ENCODE peak calls at places on chromosomes 2 and 18, in eight cellular contexts. N is fibroblast of mammary gland, L is BJ, U is upper lobe of right lung, K is ovary, J is fibroblast of the aortic adventitia, C is A549, Q is foreskin fibroblast. A is an unnamed sample.

GRCh38 chr2:5693288-5694015 is 1.3 kb downstream of the SOX11 start:
- DNase-seq in U (no peak), Q (no peak), K (no peak), J (no peak), C (no peak), L (no peak), N (no peak), A (peak; percentile 35)

GRCh38 chr2:141911485-141912066 is 219.2 kb downstream of the LRP1B start:
- DNase-seq in N (peak; percentile 24), K (no peak), U (no peak), J (peak; percentile 1), C (no peak), Q (no peak), L (no peak), A (peak; percentile 62)

GRCh38 chr2:220033546-220033945 is 406.1 kb downstream of the SLC4A3 start:
- DNase-seq in Q (no peak), C (no peak), K (no peak), J (no peak), N (peak; percentile 55), U (no peak), L (peak; percentile 59), A (peak; percentile 32)

GRCh38 chr18:48894799-48895346 is 55.9 kb downstream of the SMAD7 start:
- DNase-seq in J (peak; percentile 73), K (no peak), N (peak; percentile 35), C (no peak), Q (no peak), L (no peak), U (no peak), A (no peak)

GRCh38 chr2:204972606-204973336 is 427.5 kb downstream of the PARD3B start:
- DNase-seq in C (no peak), K (no peak), U (no peak), L (no peak), Q (no peak), N (no peak), J (no peak), A (peak; percentile 15)

GRCh38 chr2:163646659-163647058 is 89.1 kb downstream of the FIGN start:
- DNase-seq in C (no peak), J (no peak), N (no peak), L (no peak), U (no peak), K (no peak), Q (no peak), A (no peak)

GRCh38 chr18:58668897-58669296 is 2.4 kb upstream of the MALT1 start:
- DNase-seq in K (no peak), J (no peak), N (peak; percentile 73), Q (peak; percentile 35), C (no peak), U (no peak), L (no peak), A (peak; percentile 44)

GRCh38 chr18:7619676-7620075 is 52.6 kb downstream of the PTPRM start:
- DNase-seq in N (no peak), L (no peak), K (no peak), Q (no peak), J (peak; percentile 26), C (no peak), U (no peak), A (no peak)

GRCh38 chr2:98175811-98176210 is 88.8 kb downstream of the VWA3B start:
- DNase-seq in N (no peak), Q (no peak), J (no peak), C (no peak), K (no peak), L (no peak), U (no peak), A (peak; percentile 5)

GRCh38 chr2:67341012-67341318 is 56.2 kb upstream of the ETAA1 start:
- DNase-seq in C (no peak), Q (no peak), N (no peak), L (no peak), K (no peak), J (no peak), U (no peak), A (no peak)

GRCh38 chr2:171798156-171798815 is 95.8 kb downstream of the SLC25A12 start:
- DNase-seq in Q (peak; percentile 61), L (peak; percentile 35), N (peak; percentile 77), K (no peak), U (no peak), J (peak; percentile 39), C (no peak), A (peak; percentile 62)

GRCh38 chr18:13446581-13447470 is 228.3 kb downstream of the LDLRAD4 start:
- DNase-seq in Q (no peak), N (no peak), U (no peak), C (peak; percentile 8), J (no peak), L (no peak), K (no peak), A (peak; percentile 47)

GRCh38 chr2:96906719-96907404 is 37.0 kb upstream of the SEMA4C start:
- DNase-seq in J (peak; percentile 52), U (no peak), C (no peak), N (peak; percentile 58), Q (peak; percentile 53), L (no peak), K (peak; percentile 70), A (peak; percentile 38)

GRCh38 chr2:88269832-88270231 is 99.7 kb downstream of the THNSL2 start:
- DNase-seq in U (no peak), Q (no peak), J (no peak), K (no peak), C (no peak), L (no peak), N (no peak), A (no peak)

GRCh38 chr2:231726276-231726675 is 18.0 kb downstream of the PTMA start:
- DNase-seq in C (no peak), U (no peak), Q (no peak), L (no peak), J (no peak), K (no peak), N (no peak), A (no peak)

GRCh38 chr2:134636714-134637113 is 82.1 kb downstream of the TMEM163 start:
- DNase-seq in N (no peak), K (no peak), U (no peak), J (no peak), C (no peak), L (no peak), Q (no peak), A (no peak)

GRCh38 chr2:222977121-222977520 is 74.9 kb upstream of the KCNE4 start:
- DNase-seq in U (no peak), C (no peak), L (no peak), J (no peak), Q (no peak), N (no peak), K (no peak), A (no peak)

GRCh38 chr2:12119841-12120240 is 373.4 kb downstream of the LPIN1 start:
- DNase-seq in L (no peak), K (no peak), C (no peak), N (peak; percentile 78), Q (peak; percentile 64), J (peak; percentile 61), U (no peak), A (no peak)

GRCh38 chr2:175805442-175806114 is 196.5 kb downstream of the LNPK start:
- DNase-seq in Q (no peak), N (peak; percentile 4), J (peak; percentile 18), C (no peak), K (no peak), U (no peak), L (no peak), A (no peak)

GRCh38 chr2:239897596-239898235 is 127.4 kb downstream of the NDUFA10 start:
- DNase-seq in K (no peak), N (no peak), U (no peak), L (no peak), Q (no peak), C (no peak), J (no peak), A (no peak)

GRCh38 chr2:25103287-25103871 is 61.5 kb downstream of the EFR3B start:
- DNase-seq in L (peak; percentile 39), Q (peak; percentile 73), J (peak; percentile 94), C (peak; percentile 43), U (no peak), K (no peak), N (peak; percentile 95), A (peak; percentile 16)

GRCh38 chr2:150646746-150647145 is 159.3 kb upstream of the RND3 start:
- DNase-seq in Q (no peak), N (peak; percentile 25), J (no peak), K (no peak), C (no peak), L (no peak), U (no peak), A (no peak)

GRCh38 chr2:17934721-17935120 is 56.3 kb downstream of the KCNS3 start:
- DNase-seq in K (no peak), L (peak; percentile 34), C (no peak), Q (peak; percentile 83), J (peak; percentile 73), U (no peak), N (peak; percentile 34), A (peak; percentile 23)

GRCh38 chr2:79294994-79295393 is 135.4 kb upstream of the REG3A start:
- DNase-seq in Q (no peak), J (no peak), U (no peak), N (no peak), C (no peak), K (no peak), L (no peak), A (no peak)
- TF ChIP-seq CTCF in Q (no peak), J (no peak), U (no peak), N (no peak), C (no peak), K (no peak), L (no peak), A (no peak)

GRCh38 chr18:32773187-32773712 is 427 bp upstream of the KLHL14 start:
- DNase-seq in K (no peak), N (no peak), J (no peak), L (no peak), C (no peak), Q (no peak), U (no peak), A (no peak)
- H3K4me3 ChIP-seq in K (no peak overlapping the region), N (no peak overlapping the region), J (no peak overlapping the region), L (no peak overlapping the region), C (no peak overlapping the region), Q (no peak overlapping the region), U (no peak overlapping the region), A (no peak overlapping the region)

GRCh38 chr2:70748002-70748779 is 19.8 kb downstream of the ADD2 start:
- DNase-seq in U (no peak), L (no peak), Q (no peak), J (no peak), N (no peak), K (no peak), C (no peak), A (no peak)
- TF ChIP-seq CTCF in U (no peak), L (no peak), Q (no peak), J (no peak), N (no peak), K (no peak), C (no peak), A (no peak)

GRCh38 chr2:33134086-33134763 is 187.5 kb downstream of the LTBP1 start:
- DNase-seq in U (no peak), N (peak; percentile 100), C (peak; percentile 32), L (peak; percentile 92), K (peak; percentile 70), J (peak; percentile 99), Q (peak; percentile 98), A (peak; percentile 98)

GRCh38 chr2:33131820-33132219 is 185.1 kb downstream of the LTBP1 start:
- DNase-seq in J (no peak), L (no peak), U (no peak), C (no peak), K (no peak), N (peak; percentile 47), Q (no peak), A (no peak)

GRCh38 chr2:33134764-33135560 is 188.2 kb downstream of the LTBP1 start:
- DNase-seq in Q (no peak), J (peak; percentile 76), N (no peak), K (peak; percentile 35), L (no peak), U (no peak), C (no peak), A (peak; percentile 70)

GRCh38 chr2:33135645-33136044 is 188.9 kb downstream of the LTBP1 start:
- DNase-seq in L (no peak), N (peak; percentile 50), Q (no peak), U (no peak), J (peak; percentile 57), K (no peak), C (no peak), A (no peak)

GRCh38 chr2:33133436-33133835 is 186.7 kb downstream of the LTBP1 start:
- DNase-seq in J (peak; percentile 74), Q (no peak), N (peak; percentile 47), U (no peak), L (no peak), C (no peak), K (peak; percentile 58), A (peak; percentile 88)
- H3K4me3 ChIP-seq in J (peak overlapping the region; percentile 73), Q (peak overlapping the region; percentile 64), N (no peak overlapping the region), U (no peak overlapping the region), L (no peak overlapping the region), C (no peak overlapping the region), K (no peak overlapping the region), A (peak overlapping the region; percentile 70)

A was measured in choroid plexus epithelial cell.